ENCODE peak calls at places on chromosomes 13 and 19, in ten cellular contexts. K is brain microvascular endothelial cell; X is endodermal cell; N is aorta; R is CD8-positive, alpha-beta T cell; S is lower lobe of right lung; L is A673; W is K562; J is heart right ventricle; F is CD8-positive, alpha-beta memory T cell. E is an unnamed sample.

GRCh38 chr13:92806215-92806614 is 420.4 kb upstream of the GPC6 start:
- DNase-seq in F (no peak), S (no peak), X (no peak), R (no peak), K (no peak), J (no peak), N (no peak), W (no peak), L (no peak), E (peak)

GRCh38 chr19:42512743-42513304 is 15.5 kb downstream of the CEACAM1 start:
- DNase-seq in K (no peak), L (peak), F (no peak), X (peak), N (no peak), J (no peak), R (no peak), S (no peak), W (no peak), E (no peak)

GRCh38 chr19:2488405-2488941 is 12.5 kb downstream of the GADD45B start:
- DNase-seq in N (no peak), R (no peak), J (no peak), W (no peak), L (no peak), K (no peak), X (no peak), S (no peak), F (no peak), E (peak)

GRCh38 chr19:17671906-17672305 is 16.2 kb downstream of the UNC13A start:
- DNase-seq in J (no peak), N (no peak), F (no peak), L (peak), S (no peak), R (no peak), K (peak), W (peak), X (peak), E (peak)

GRCh38 chr19:29277107-29277506 is 64.2 kb upstream of the UQCRFS1 start:
- DNase-seq in R (peak), K (no peak), F (peak), J (no peak), N (no peak), W (peak), L (no peak), S (no peak), X (peak), E (peak)

GRCh38 chr13:51298812-51299211 is 40.7 kb upstream of the SERPINE3 start:
- DNase-seq in J (no peak), F (no peak), X (peak), R (no peak), K (no peak), N (no peak), S (no peak), W (no peak), L (peak), E (no peak)

GRCh38 chr13:99265823-99266426 is 7.7 kb upstream of the GPR18 start:
- DNase-seq in F (no peak), S (no peak), R (no peak), K (peak), N (no peak), X (no peak), J (no peak), L (peak), W (peak), E (peak)

GRCh38 chr13:78045916-78046315 is 127.3 kb upstream of the EDNRB start:
- DNase-seq in L (peak), N (no peak), K (no peak), J (no peak), F (no peak), X (no peak), S (no peak), W (no peak), R (no peak), E (no peak)

GRCh38 chr13:110944121-110944967 is 29.5 kb upstream of the ANKRD10 start:
- DNase-seq in K (peak), W (peak), S (no peak), J (no peak), R (no peak), F (no peak), N (no peak), L (peak), X (peak), E (peak)

GRCh38 chr19:14135985-14136508 is 342 bp downstream of the ASF1B start:
- DNase-seq in S (no peak), L (no peak), J (no peak), F (no peak), R (no peak), W (no peak), N (no peak), K (no peak), X (no peak), E (no peak)

GRCh38 chr19:1241417-1242095 is at the start of gene ATP5F1D:
- DNase-seq in K (peak), L (peak), W (peak), R (peak), X (peak), N (peak), S (peak), F (peak), J (peak), E (peak)

DNA sequence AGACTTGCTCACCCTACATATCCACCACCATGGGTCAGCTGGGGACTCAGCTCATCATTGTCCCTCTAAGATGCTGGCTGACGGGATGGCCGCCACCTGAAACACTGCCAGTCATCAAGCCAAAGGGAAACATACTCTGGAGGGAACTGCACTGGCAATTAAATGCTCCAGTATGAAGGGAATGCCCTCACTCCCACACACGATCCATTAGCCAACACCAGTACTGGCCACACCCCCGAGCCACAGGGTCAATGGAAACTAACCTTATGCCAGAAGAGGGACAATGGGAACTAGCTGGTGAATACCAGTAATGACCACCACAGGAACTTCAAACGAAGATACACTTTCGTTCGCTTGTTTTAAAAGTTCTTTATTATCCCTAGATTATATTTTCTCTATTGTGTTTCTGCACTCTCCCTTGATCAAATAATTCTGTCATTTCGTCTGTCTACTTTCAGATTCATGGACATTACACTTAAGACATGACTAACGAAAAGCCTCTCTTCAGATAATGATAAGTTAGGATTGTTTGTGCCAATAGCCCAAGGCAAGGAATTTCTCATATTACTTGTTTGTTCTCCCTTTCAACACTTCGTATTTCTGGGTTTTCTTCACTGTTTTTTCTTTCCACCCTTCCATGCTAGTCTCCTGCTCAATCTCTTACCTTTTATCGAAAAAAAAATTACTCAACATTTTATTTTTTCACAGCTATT is 1.7 kb upstream of the ZNF507 start:
- DNase-seq in R (no peak), K (no peak), S (no peak), N (no peak), J (no peak), L (no peak), X (no peak), F (no peak), W (no peak), E (no peak)
- H3K27ac ChIP-seq in R (no peak), K (no peak), S (no peak), N (no peak), J (no peak), L (no peak), X (no peak), F (no peak), W (no peak), E (no peak)

DNA sequence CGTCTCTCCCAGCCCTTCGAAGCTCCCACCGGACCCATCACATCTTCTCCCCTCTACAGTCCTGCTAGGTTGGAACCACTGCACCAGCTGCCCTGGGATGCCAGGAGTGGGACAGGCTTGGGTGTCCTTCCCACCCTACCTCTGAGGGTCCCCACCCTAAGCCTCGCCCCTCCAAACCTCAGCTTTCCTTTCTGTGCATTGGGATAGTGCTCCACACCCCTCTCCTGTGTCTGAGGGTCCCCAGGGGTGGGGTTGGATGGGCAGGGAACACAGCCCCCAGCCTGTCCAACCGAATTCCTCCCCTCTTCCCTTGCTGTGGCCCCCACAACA is 1.9 kb upstream of the BCL3 start:
- DNase-seq in X (no peak), S (no peak), F (no peak), K (no peak), L (no peak), J (no peak), W (no peak), R (no peak), N (no peak), E (no peak)
- H3K4me3 ChIP-seq in X (no peak), S (no peak), F (no peak), K (no peak), L (no peak), J (no peak), W (no peak), R (no peak), N (no peak), E (peak)

DNA sequence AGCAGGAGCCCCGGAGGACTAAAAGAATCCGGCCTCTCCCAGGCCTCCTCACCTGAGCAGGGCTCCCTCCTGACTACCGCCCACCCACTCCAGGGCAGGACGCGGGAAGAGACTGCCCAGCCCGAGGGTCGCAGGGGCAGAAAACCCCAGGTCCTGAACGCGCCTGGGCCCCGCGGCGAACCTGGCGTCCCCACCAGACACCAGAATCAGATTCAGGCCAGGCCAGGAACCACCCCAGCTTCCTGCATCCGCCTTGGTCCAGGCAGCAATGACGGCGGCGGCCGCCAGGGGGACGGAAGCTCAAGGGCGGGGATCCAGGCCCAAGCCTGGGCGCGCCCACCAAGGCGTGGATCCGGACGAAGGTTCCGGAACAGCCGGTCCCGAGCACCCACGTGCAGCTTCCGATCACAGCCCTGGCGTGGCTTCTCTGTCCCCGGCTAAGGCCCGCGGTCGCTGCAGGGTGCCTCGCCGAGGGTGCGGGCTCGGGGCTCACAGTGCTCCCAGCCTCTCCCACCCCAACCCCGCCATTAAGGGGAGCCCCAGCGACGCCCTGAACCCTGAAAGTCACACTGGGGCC is 3.6 kb downstream of the LGALS7 start:
- DNase-seq in F (peak), J (peak), K (peak), S (peak), X (peak), W (peak), R (peak), N (peak), L (peak), E (peak)
- H3K27ac ChIP-seq in F (no peak), J (peak), K (no peak), S (peak), X (no peak), W (no peak), R (no peak), N (no peak), L (no peak), E (peak)

DNA sequence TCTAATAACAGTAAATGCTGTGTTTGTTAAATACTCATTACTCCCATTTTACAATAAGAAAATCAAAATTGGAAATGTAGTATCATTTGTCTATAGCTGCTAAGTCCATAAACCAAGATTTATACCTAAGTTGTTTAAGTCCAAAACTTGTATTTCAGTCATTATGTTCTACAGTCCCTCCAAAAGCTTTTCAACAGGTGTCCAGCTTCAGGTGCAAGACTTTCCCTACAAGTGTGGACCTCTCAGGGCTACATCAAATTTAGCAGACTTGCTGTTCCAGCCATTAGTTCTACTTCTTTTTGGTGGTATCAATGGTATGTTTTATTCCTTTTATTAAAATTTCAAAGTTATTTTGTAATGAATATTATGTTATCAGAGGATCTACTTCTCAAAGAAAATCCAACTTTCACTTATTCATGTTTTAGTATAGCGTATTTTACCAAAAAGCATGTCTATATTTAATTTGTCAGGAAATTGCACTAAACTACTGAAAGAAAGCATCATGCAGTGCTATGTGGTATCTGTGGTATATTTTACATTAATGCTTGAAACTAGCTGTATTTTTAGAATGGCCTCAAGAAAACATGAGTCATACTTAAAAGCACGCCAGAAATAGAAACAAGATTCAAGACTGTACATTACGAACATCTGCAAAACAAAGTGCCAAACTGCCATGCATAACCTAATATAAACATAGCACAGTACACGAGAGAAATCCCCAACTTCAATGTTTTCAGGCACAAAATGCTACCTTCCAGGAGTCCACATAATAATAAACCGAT is 44.5 kb downstream of the VWA8 start:
- DNase-seq in X (no peak), S (no peak), N (no peak), F (no peak), J (no peak), L (peak), K (peak), R (no peak), W (peak), E (peak)
- H3K4me3 ChIP-seq in X (no peak), S (no peak), N (peak), F (no peak), J (no peak), L (no peak), K (no peak), R (no peak), W (no peak), E (no peak)

GRCh38 chr19:45897413-45897812 is 5.0 kb downstream of the MYPOP start:
- DNase-seq in R (no peak), K (no peak), F (no peak), L (no peak), X (no peak), S (no peak), N (no peak), J (no peak), W (no peak), E (no peak)
- H3K27ac ChIP-seq in R (no peak), K (no peak), F (no peak), L (no peak), X (no peak), S (no peak), N (no peak), J (no peak), W (no peak), E (no peak)

DNA sequence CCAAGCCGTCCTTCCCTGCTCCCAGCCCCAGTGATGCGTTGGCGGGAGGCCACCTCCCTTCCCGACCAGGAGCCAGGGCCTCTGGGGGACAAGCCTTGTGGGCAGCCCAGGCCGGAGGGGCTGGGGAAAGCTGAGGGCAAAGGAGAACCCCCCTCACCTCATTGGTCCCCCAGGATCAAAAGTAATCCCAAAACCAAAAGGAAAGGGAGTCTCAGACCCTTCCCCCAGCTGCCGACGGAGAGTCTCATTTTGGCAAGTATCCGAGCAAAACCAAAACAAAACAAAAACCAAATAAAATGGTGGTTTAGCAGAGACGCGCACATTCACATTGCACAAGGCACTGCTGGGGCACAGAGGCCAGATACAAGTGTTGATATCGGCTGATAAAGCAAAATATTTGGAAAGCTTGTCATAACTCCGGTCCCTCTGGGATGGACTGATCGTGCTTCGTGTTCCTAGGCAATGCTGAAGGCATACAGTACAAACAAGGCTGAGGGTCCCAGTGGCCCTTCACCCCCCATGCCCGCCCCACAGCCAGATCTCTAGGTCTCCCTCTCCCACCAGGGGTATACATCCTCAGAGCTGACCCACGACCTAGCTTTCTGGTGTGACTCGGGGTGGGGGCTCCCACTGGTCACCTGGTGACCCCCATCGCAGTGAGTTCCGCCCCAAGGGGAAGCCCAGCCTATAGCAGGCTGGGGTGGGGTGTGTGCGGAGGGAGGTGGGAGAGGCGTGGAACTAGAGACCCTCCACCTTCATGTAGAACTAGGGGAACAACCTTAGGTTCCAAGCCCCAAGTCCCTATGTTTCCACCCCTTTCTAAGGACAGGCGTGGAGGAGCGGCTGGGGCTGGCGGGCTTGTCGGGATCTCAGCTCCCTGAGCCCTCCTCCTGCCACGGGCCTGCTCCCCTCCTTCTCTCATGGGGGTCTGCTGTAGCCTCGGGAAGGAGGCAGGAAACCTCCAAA is 2.0 kb downstream of the CEBPA start:
- DNase-seq in X (no peak), L (no peak), S (no peak), F (no peak), N (no peak), W (no peak), R (no peak), J (peak), K (no peak), E (no peak)
- H3K4me3 ChIP-seq in X (no peak), L (no peak), S (peak), F (no peak), N (no peak), W (no peak), R (no peak), J (peak), K (no peak), E (peak)

DNA sequence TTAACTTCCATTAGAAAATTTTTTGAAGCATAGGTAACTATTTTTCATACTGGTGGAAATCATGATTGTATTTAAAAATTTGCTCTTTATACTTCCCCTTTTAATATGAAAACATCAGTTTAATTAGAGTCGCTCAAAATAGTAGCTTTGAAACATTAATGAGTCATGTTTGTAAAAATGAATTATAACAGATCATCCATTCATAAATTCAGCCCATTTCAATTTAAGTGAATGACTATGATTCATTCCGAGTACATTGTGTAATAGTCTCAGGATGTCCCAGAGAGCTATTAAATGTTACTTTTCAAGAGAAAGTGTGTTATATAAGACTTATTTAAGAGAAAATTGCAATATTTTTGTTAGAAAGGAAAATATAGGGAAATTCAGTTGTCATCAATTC is 111.0 kb downstream of the FNDC3A start:
- DNase-seq in N (no peak), L (peak), K (no peak), S (no peak), J (no peak), R (no peak), F (no peak), X (no peak), W (no peak), E (no peak)
- H3K27ac ChIP-seq in N (no peak), L (no peak), K (no peak), S (no peak), J (no peak), R (no peak), F (no peak), X (no peak), W (no peak), E (no peak)

DNA sequence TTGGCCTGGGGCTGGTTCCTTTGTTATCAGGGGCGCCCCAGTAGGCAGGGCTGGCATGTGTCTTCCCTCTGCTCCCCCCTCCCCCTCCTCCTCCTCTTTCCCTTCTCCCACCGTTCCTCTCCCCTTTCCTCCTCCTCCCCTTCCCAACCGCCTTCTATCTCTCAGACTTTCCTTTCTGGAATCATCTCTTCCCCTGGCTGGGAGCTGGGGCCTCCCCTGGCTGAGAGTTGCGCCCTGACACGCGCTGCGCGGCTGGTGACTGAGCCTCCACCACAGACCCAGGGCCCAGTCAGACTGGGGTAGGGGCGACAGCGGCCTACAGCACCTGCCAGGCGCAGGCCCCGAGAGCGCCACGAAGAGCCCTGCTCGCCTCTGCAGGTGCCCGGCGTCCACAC is 2.8 kb downstream of the PNMA8B start:
- DNase-seq in J (no peak), S (no peak), X (peak), L (no peak), W (no peak), F (no peak), R (no peak), N (no peak), K (no peak), E (no peak)
- H3K4me3 ChIP-seq in J (peak), S (peak), X (no peak), L (no peak), W (no peak), F (peak), R (peak), N (no peak), K (no peak), E (no peak)

E was measured in small intestine.